ENCODE peak calls at places on chromosomes 5 and 9, in four cellular contexts. V is LoVo; E is progenitor cell of endocrine pancreas; Z is stimulated activated naive B cell treated with anti-CD40 and anti-IgM and Interleukin-4, amounts not matched to agents 10 μg/mL and 1 μg/mL and 100 μg/mL, for 72 hours. X is an unnamed sample.

GRCh38 chr5:152004095-152004494 is 79.4 kb upstream of the GLRA1 start:
- DNase-seq in V (no peak), E (no peak), Z (no peak), X (no peak)

GRCh38 chr5:133247881-133248642 is 196.2 kb downstream of the HSPA4 start:
- DNase-seq in V (peak; percentile 23), E (peak; percentile 41), Z (no peak), X (no peak)

GRCh38 chr9:99264070-99264469 is 42.0 kb downstream of the SEC61B start:
- DNase-seq in V (no peak), E (no peak), Z (no peak), X (no peak)

GRCh38 chr5:79075646-79076426 is 6.3 kb downstream of the BHMT2 start:
- DNase-seq in V (no peak), E (no peak), Z (no peak), X (no peak)

GRCh38 chr9:103242025-103242424 is 246.9 kb downstream of the CYLC2 start:
- DNase-seq in V (no peak), E (no peak), Z (no peak), X (no peak)

GRCh38 chr9:38200431-38200830 is 131.4 kb upstream of the SHB start:
- DNase-seq in V (no peak), E (no peak), Z (no peak), X (no peak)

GRCh38 chr9:19552282-19552681 is 143.5 kb downstream of the ACER2 start:
- DNase-seq in V (no peak), E (no peak), Z (no peak), X (no peak)

GRCh38 chr9:80995759-80996158 is 693.6 kb downstream of the TLE1 start:
- DNase-seq in V (peak; percentile 24), E (no peak), Z (no peak), X (no peak)

GRCh38 chr9:10633785-10634184 is 21.0 kb upstream of the PTPRD start:
- DNase-seq in V (no peak), E (no peak), Z (no peak), X (no peak)

GRCh38 chr9:113886003-113886324 is 9.9 kb downstream of the ZNF618 start:
- DNase-seq in V (no peak), E (no peak), Z (no peak), X (no peak)

GRCh38 chr5:169443249-169443784 is 140.3 kb upstream of the SPDL1 start:
- DNase-seq in V (no peak), E (no peak), Z (no peak), X (no peak)

GRCh38 chr5:14114615-14115251 is 28.4 kb upstream of the TRIO start:
- DNase-seq in V (no peak), E (no peak), Z (no peak), X (no peak)

GRCh38 chr5:95930541-95930940 is 31.1 kb downstream of the ELL2 start:
- DNase-seq in V (no peak), E (no peak), Z (no peak), X (no peak)

GRCh38 chr5:40240111-40240510 is 439.6 kb upstream of the PTGER4 start:
- DNase-seq in V (peak; percentile 6), E (no peak), Z (no peak), X (no peak)

GRCh38 chr9:127305450-127306226 is 41.1 kb downstream of the GARNL3 start:
- DNase-seq in V (no peak), E (no peak), Z (no peak), X (no peak)

GRCh38 chr5:991472-992267 is 16.9 kb upstream of the NKD2 start:
- DNase-seq in V (no peak), E (no peak), Z (no peak), X (no peak)

GRCh38 chr9:26163931-26164330 is 485.7 kb upstream of the TUSC1 start:
- DNase-seq in V (no peak), E (no peak), Z (no peak), X (no peak)

GRCh38 chr5:78294250-78295034 is at the start of gene AP3B1:
- DNase-seq in V (peak; percentile 100), E (peak; percentile 99), Z (peak; percentile 98), X (peak; percentile 96)

GRCh38 chr5:177300236-177300880 is 3.2 kb downstream of the RAB24 start:
- DNase-seq in V (no peak), E (no peak), Z (peak; percentile 74), X (peak; percentile 75)